ENCODE peak calls at places on chromosomes 13 and 19, in four cellular contexts. H is K562, T is GM12878, L is OCI-LY7. W is an unnamed sample. For H4K20me1, the result is how much of the 10 kb centered on the place peaks cover.

GRCh38 chr13:99307247-99307646 is at the start of gene GPR183:
- DNase-seq in H (peak), T (no peak), L (no peak), W (no peak)

GRCh38 chr19:52749780-52750179 is 14.9 kb upstream of the ZNF611 start:
- DNase-seq in H (no peak), T (no peak), L (no peak), W (no peak)

GRCh38 chr13:90553167-90553566 is 794.3 kb upstream of the MIR17HG start:
- DNase-seq in H (no peak), T (no peak), L (no peak), W (no peak)

GRCh38 chr19:38055040-38055439 is 148.0 kb downstream of the SIPA1L3 start:
- DNase-seq in H (no peak), T (no peak), L (no peak), W (no peak)

GRCh38 chr13:39789451-39789850 is 134.0 kb downstream of the COG6 start:
- DNase-seq in H (no peak), T (no peak), L (no peak), W (no peak)

GRCh38 chr19:41785653-41786052 is 10.7 kb upstream of the CEACAM3 start:
- DNase-seq in H (peak), T (peak), L (peak), W (peak)

GRCh38 chr19:29277107-29277506 is 64.2 kb upstream of the UQCRFS1 start:
- DNase-seq in H (peak), T (peak), L (peak), W (peak)

GRCh38 chr19:38657633-38658222 is 10.3 kb downstream of the ACTN4 start:
- DNase-seq in H (no peak), T (no peak), L (no peak), W (no peak)

GRCh38 chr19:45130888-45131615 is 29.7 kb downstream of the NKPD1 start:
- DNase-seq in H (no peak), T (no peak), L (peak), W (peak)

GRCh38 chr13:97259787-97260641 is 37.9 kb downstream of the MBNL2 start:
- DNase-seq in H (peak), T (no peak), L (no peak), W (no peak)

GRCh38 chr13:97316390-97316789 is 94.3 kb downstream of the MBNL2 start:
- DNase-seq in H (no peak), T (no peak), L (no peak), W (no peak)

GRCh38 chr13:74554581-74555290 is 420.5 kb upstream of the KLF12 start:
- DNase-seq in H (no peak), T (no peak), L (no peak), W (no peak)

GRCh38 chr19:888615-889385 is 4.2 kb downstream of the MED16 start:
- DNase-seq in H (peak), T (no peak), L (no peak), W (peak)

GRCh38 chr19:6947745-6948144 is 60.4 kb downstream of the ADGRE1 start:
- DNase-seq in H (no peak), T (peak), L (no peak), W (no peak)

GRCh38 chr19:15454371-15454800 is 4.6 kb upstream of the WIZ start:
- DNase-seq in H (no peak), T (no peak), L (no peak), W (no peak)

GRCh38 chr19:6103217-6103644 is 7.1 kb downstream of the RFX2 start:
- DNase-seq in H (no peak), T (no peak), L (no peak), W (no peak)

GRCh38 chr13:77729502-77730221 is 32.2 kb downstream of the SLAIN1 start:
- DNase-seq in H (no peak), T (peak), L (no peak), W (no peak)

GRCh38 chr19:13022859-13023636 is 27.8 kb downstream of the NFIX start:
- DNase-seq in H (peak), T (no peak), L (no peak), W (no peak)

GRCh38 chr13:113879506-113880360 is 15.9 kb upstream of the GAS6 start:
- DNase-seq in H (no peak), T (no peak), L (no peak), W (no peak)

GRCh38 chr13:107669356-107669755 is 546.0 kb downstream of the LIG4 start:
- DNase-seq in H (no peak), T (no peak), L (no peak), W (no peak)

GRCh38 chr13:32134241-32134801 is 102.7 kb downstream of the FRY start:
- DNase-seq in H (no peak), T (no peak), L (no peak), W (no peak)

GRCh38 chr13:97256343-97256783 is 34.2 kb downstream of the MBNL2 start:
- DNase-seq in H (peak), T (no peak), L (no peak), W (no peak)

GRCh38 chr19:16541526-16542044 is 652 bp downstream of the CHERP start:
- DNase-seq in H (no peak), T (no peak), L (peak), W (no peak)
- H4K20me1 ChIP-seq in H (under half), T (under half), L (under half), W (under half)

GRCh38 chr13:51246411-51247298 is 24.5 kb downstream of the FAM124A start:
- DNase-seq in H (no peak), T (no peak), L (no peak), W (no peak)
- H3K4me2 ChIP-seq in H (no peak), T (no peak), L (no peak), W (no peak)

DNA sequence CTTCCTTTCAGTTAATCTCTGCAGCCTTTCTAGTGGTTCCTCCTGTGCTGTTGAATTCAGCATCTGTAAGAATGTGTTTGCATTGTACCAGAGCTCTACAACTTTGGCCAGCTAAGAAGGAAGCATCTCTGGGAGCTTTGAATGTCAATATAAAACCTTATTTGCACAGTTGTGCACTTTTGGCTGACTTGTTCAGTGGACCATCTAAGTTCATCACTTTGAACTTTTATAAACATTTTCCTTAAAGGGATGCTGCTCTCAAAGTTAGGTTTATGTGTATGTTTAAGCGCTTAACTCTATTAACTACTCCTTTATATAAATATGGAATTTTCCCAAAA is 15.6 kb downstream of the POLR1D start:
- DNase-seq in H (no peak), T (no peak), L (no peak), W (no peak)
- H4K20me1 ChIP-seq in H (under half), T (under half), L (under half), W (under half)

GRCh38 chr19:4399871-4400768 is at the start of gene SH3GL1:
- DNase-seq in H (peak), T (peak), L (peak), W (peak)

GRCh38 chr19:4393947-4394590 is 6.3 kb downstream of the SH3GL1 start:
- DNase-seq in H (no peak), T (no peak), L (no peak), W (no peak)

GRCh38 chr19:4401482-4402170 is 814 bp upstream of the CHAF1A start:
- DNase-seq in H (no peak), T (no peak), L (peak), W (no peak)

GRCh38 chr19:4402171-4403004 is at the start of gene CHAF1A:
- DNase-seq in H (peak), T (peak), L (peak), W (peak)

GRCh38 chr19:4396949-4397783 is 3.2 kb downstream of the SH3GL1 start:
- DNase-seq in H (no peak), T (no peak), L (no peak), W (no peak)
- H3K4me2 ChIP-seq in H (no peak), T (peak), L (no peak), W (no peak)

GRCh38 chr19:19021115-19021514 is 12.2 kb downstream of the SUGP2 start:
- DNase-seq in H (no peak), T (no peak), L (no peak), W (no peak)
- H4K20me1 ChIP-seq in H (under half), T (under half), L (under half), W (half or more)